ENCODE peak calls at places on chromosomes 1 and 21, in six cellular contexts. One of them, this sample, is unnamed.

GRCh38 chr1:1345384-1345783 is 3.8 kb downstream of the DVL1 start:
- DNase-seq in ovary: no peak
- DNase-seq in H9: no peak
- DNase-seq in Panc1: no peak
- DNase-seq in cardiac fibroblast: no peak
- DNase-seq in neural crest cell: no peak
- DNase-seq in this sample: no peak

GRCh38 chr1:103527331-103527730 is 1.8 kb downstream of the RNPC3 start:
- DNase-seq in ovary: no peak
- DNase-seq in H9: no peak
- DNase-seq in Panc1: no peak
- DNase-seq in cardiac fibroblast: no peak
- DNase-seq in neural crest cell: no peak
- DNase-seq in this sample: no peak

GRCh38 chr1:48291421-48291820 is 68.9 kb downstream of the SLC5A9 start:
- DNase-seq in ovary: no peak
- DNase-seq in H9: peak
- DNase-seq in Panc1: no peak
- DNase-seq in cardiac fibroblast: no peak
- DNase-seq in neural crest cell: no peak
- DNase-seq in this sample: no peak

GRCh38 chr1:29410476-29410875 is 174.2 kb downstream of the PTPRU start:
- DNase-seq in ovary: no peak
- DNase-seq in H9: no peak
- DNase-seq in Panc1: no peak
- DNase-seq in cardiac fibroblast: no peak
- DNase-seq in neural crest cell: no peak
- DNase-seq in this sample: no peak

GRCh38 chr1:24191860-24192259 is 4.8 kb upstream of the IFNLR1 start:
- DNase-seq in ovary: no peak
- DNase-seq in H9: no peak
- DNase-seq in Panc1: peak
- DNase-seq in cardiac fibroblast: peak
- DNase-seq in neural crest cell: no peak
- DNase-seq in this sample: peak

GRCh38 chr1:21854090-21854750 is 42.2 kb downstream of the LDLRAD2 start:
- DNase-seq in ovary: no peak
- DNase-seq in H9: no peak
- DNase-seq in Panc1: no peak
- DNase-seq in cardiac fibroblast: no peak
- DNase-seq in neural crest cell: no peak
- DNase-seq in this sample: no peak

GRCh38 chr1:236395780-236396664 is 1.9 kb downstream of the EDARADD start:
- DNase-seq in ovary: no peak
- DNase-seq in H9: peak
- DNase-seq in Panc1: no peak
- DNase-seq in cardiac fibroblast: no peak
- DNase-seq in neural crest cell: peak
- DNase-seq in this sample: no peak

GRCh38 chr1:81703736-81704463 is 96.8 kb upstream of the ADGRL2 start:
- DNase-seq in ovary: no peak
- DNase-seq in H9: no peak
- DNase-seq in Panc1: no peak
- DNase-seq in cardiac fibroblast: peak
- DNase-seq in neural crest cell: no peak
- DNase-seq in this sample: no peak

GRCh38 chr1:25033828-25034451 is 103.9 kb upstream of the RUNX3 start:
- DNase-seq in ovary: no peak
- DNase-seq in H9: no peak
- DNase-seq in Panc1: no peak
- DNase-seq in cardiac fibroblast: no peak
- DNase-seq in neural crest cell: no peak
- DNase-seq in this sample: no peak

GRCh38 chr1:87362834-87363426 is 34.2 kb downstream of the LMO4 start:
- DNase-seq in ovary: no peak
- DNase-seq in H9: no peak
- DNase-seq in Panc1: no peak
- DNase-seq in cardiac fibroblast: no peak
- DNase-seq in neural crest cell: no peak
- DNase-seq in this sample: no peak

GRCh38 chr1:9652379-9653194 is 1.1 kb downstream of the PIK3CD start:
- DNase-seq in ovary: no peak
- DNase-seq in H9: no peak
- DNase-seq in Panc1: no peak
- DNase-seq in cardiac fibroblast: peak
- DNase-seq in neural crest cell: no peak
- DNase-seq in this sample: no peak

GRCh38 chr1:167949770-167950169 is 12.9 kb upstream of the MPC2 start:
- DNase-seq in ovary: no peak
- DNase-seq in H9: no peak
- DNase-seq in Panc1: no peak
- DNase-seq in cardiac fibroblast: no peak
- DNase-seq in neural crest cell: no peak
- DNase-seq in this sample: no peak

GRCh38 chr21:44723177-44724131 is 12.1 kb upstream of the TSPEAR start:
- DNase-seq in ovary: no peak
- DNase-seq in H9: peak
- DNase-seq in Panc1: no peak
- DNase-seq in cardiac fibroblast: no peak
- DNase-seq in neural crest cell: no peak
- DNase-seq in this sample: no peak

GRCh38 chr1:118158918-118159317 is 26.1 kb downstream of the SPAG17 start:
- DNase-seq in ovary: no peak
- DNase-seq in H9: no peak
- DNase-seq in Panc1: no peak
- DNase-seq in cardiac fibroblast: peak
- DNase-seq in neural crest cell: no peak
- DNase-seq in this sample: peak

GRCh38 chr1:242129103-242129502 is 130.2 kb upstream of the MAP1LC3C start:
- DNase-seq in ovary: no peak
- DNase-seq in H9: no peak
- DNase-seq in Panc1: no peak
- DNase-seq in cardiac fibroblast: no peak
- DNase-seq in neural crest cell: no peak
- DNase-seq in this sample: peak

GRCh38 chr1:46181343-46182260 is 5.3 kb upstream of the P3R3URF start:
- DNase-seq in ovary: no peak
- DNase-seq in H9: no peak
- DNase-seq in Panc1: no peak
- DNase-seq in cardiac fibroblast: peak
- DNase-seq in neural crest cell: no peak
- DNase-seq in this sample: peak

GRCh38 chr1:216580538-216581057 is 142.6 kb downstream of the ESRRG start:
- DNase-seq in ovary: no peak
- DNase-seq in H9: no peak
- DNase-seq in Panc1: no peak
- DNase-seq in cardiac fibroblast: no peak
- DNase-seq in neural crest cell: no peak
- DNase-seq in this sample: no peak

GRCh38 chr1:8162168-8162567 is 136.1 kb upstream of the ERRFI1 start:
- DNase-seq in ovary: no peak
- DNase-seq in H9: no peak
- DNase-seq in Panc1: no peak
- DNase-seq in cardiac fibroblast: no peak
- DNase-seq in neural crest cell: no peak
- DNase-seq in this sample: no peak

GRCh38 chr1:224173523-224173922 is 9.5 kb upstream of the DEGS1 start:
- DNase-seq in ovary: no peak
- DNase-seq in H9: no peak
- DNase-seq in Panc1: no peak
- DNase-seq in cardiac fibroblast: no peak
- DNase-seq in neural crest cell: no peak
- DNase-seq in this sample: no peak

GRCh38 chr1:224172229-224172628 is 10.8 kb upstream of the DEGS1 start:
- DNase-seq in ovary: no peak
- DNase-seq in H9: no peak
- DNase-seq in Panc1: no peak
- DNase-seq in cardiac fibroblast: no peak
- DNase-seq in neural crest cell: no peak
- DNase-seq in this sample: no peak

GRCh38 chr1:224169876-224170275 is 13.2 kb upstream of the DEGS1 start:
- DNase-seq in ovary: no peak
- DNase-seq in H9: no peak
- DNase-seq in Panc1: no peak
- DNase-seq in cardiac fibroblast: no peak
- DNase-seq in neural crest cell: no peak
- DNase-seq in this sample: no peak

GRCh38 chr1:224168859-224169380 is 14.1 kb upstream of the DEGS1 start:
- DNase-seq in ovary: no peak
- DNase-seq in H9: no peak
- DNase-seq in Panc1: no peak
- DNase-seq in cardiac fibroblast: peak
- DNase-seq in neural crest cell: no peak
- DNase-seq in this sample: peak

GRCh38 chr1:224170748-224171478 is 12.1 kb upstream of the DEGS1 start:
- DNase-seq in ovary: no peak
- DNase-seq in H9: peak
- DNase-seq in Panc1: no peak
- DNase-seq in cardiac fibroblast: peak
- DNase-seq in neural crest cell: no peak
- DNase-seq in this sample: peak
- TF ChIP-seq CTCF in ovary: no peak
- TF ChIP-seq CTCF in H9: peak
- TF ChIP-seq CTCF in Panc1: no peak
- TF ChIP-seq CTCF in cardiac fibroblast: peak
- TF ChIP-seq CTCF in neural crest cell: peak
- TF ChIP-seq CTCF in this sample: peak

GRCh38 chr1:223815865-223816264 is 29.9 kb downstream of the TP53BP2 start:
- DNase-seq in ovary: no peak
- DNase-seq in H9: no peak
- DNase-seq in Panc1: peak
- DNase-seq in cardiac fibroblast: no peak
- DNase-seq in neural crest cell: no peak
- DNase-seq in this sample: no peak

GRCh38 chr1:223810586-223810985 is 35.2 kb downstream of the TP53BP2 start:
- DNase-seq in ovary: no peak
- DNase-seq in H9: no peak
- DNase-seq in Panc1: peak
- DNase-seq in cardiac fibroblast: no peak
- DNase-seq in neural crest cell: no peak
- DNase-seq in this sample: no peak

GRCh38 chr1:223815020-223815853 is 30.5 kb downstream of the TP53BP2 start:
- DNase-seq in ovary: no peak
- DNase-seq in H9: no peak
- DNase-seq in Panc1: no peak
- DNase-seq in cardiac fibroblast: no peak
- DNase-seq in neural crest cell: no peak
- DNase-seq in this sample: no peak

GRCh38 chr1:223813645-223814044 is 32.1 kb downstream of the TP53BP2 start:
- DNase-seq in ovary: no peak
- DNase-seq in H9: no peak
- DNase-seq in Panc1: no peak
- DNase-seq in cardiac fibroblast: no peak
- DNase-seq in neural crest cell: no peak
- DNase-seq in this sample: no peak

GRCh38 chr1:223811634-223812101 is 34.1 kb downstream of the TP53BP2 start:
- DNase-seq in ovary: no peak
- DNase-seq in H9: no peak
- DNase-seq in Panc1: peak
- DNase-seq in cardiac fibroblast: peak
- DNase-seq in neural crest cell: no peak
- DNase-seq in this sample: peak
- TF ChIP-seq CTCF in ovary: peak
- TF ChIP-seq CTCF in H9: peak
- TF ChIP-seq CTCF in Panc1: peak
- TF ChIP-seq CTCF in cardiac fibroblast: peak
- TF ChIP-seq CTCF in neural crest cell: peak
- TF ChIP-seq CTCF in this sample: peak

GRCh38 chr1:177338376-177338775 is 167.6 kb downstream of the BRINP2 start:
- DNase-seq in ovary: no peak
- DNase-seq in H9: no peak
- DNase-seq in Panc1: no peak
- DNase-seq in cardiac fibroblast: no peak
- DNase-seq in neural crest cell: no peak
- DNase-seq in this sample: no peak

GRCh38 chr1:177334856-177335255 is 164.1 kb downstream of the BRINP2 start:
- DNase-seq in ovary: no peak
- DNase-seq in H9: no peak
- DNase-seq in Panc1: no peak
- DNase-seq in cardiac fibroblast: no peak
- DNase-seq in neural crest cell: no peak
- DNase-seq in this sample: no peak

GRCh38 chr1:177329871-177330270 is 159.1 kb downstream of the BRINP2 start:
- DNase-seq in ovary: no peak
- DNase-seq in H9: no peak
- DNase-seq in Panc1: no peak
- DNase-seq in cardiac fibroblast: no peak
- DNase-seq in neural crest cell: no peak
- DNase-seq in this sample: no peak

GRCh38 chr1:177334276-177334675 is 163.5 kb downstream of the BRINP2 start:
- DNase-seq in ovary: no peak
- DNase-seq in H9: no peak
- DNase-seq in Panc1: no peak
- DNase-seq in cardiac fibroblast: no peak
- DNase-seq in neural crest cell: no peak
- DNase-seq in this sample: no peak
- TF ChIP-seq CTCF in ovary: no peak
- TF ChIP-seq CTCF in H9: no peak
- TF ChIP-seq CTCF in Panc1: no peak
- TF ChIP-seq CTCF in cardiac fibroblast: peak
- TF ChIP-seq CTCF in neural crest cell: peak
- TF ChIP-seq CTCF in this sample: no peak

GRCh38 chr1:38137164-38137563 is 90.6 kb upstream of the POU3F1 start:
- DNase-seq in ovary: no peak
- DNase-seq in H9: no peak
- DNase-seq in Panc1: no peak
- DNase-seq in cardiac fibroblast: no peak
- DNase-seq in neural crest cell: no peak
- DNase-seq in this sample: no peak

GRCh38 chr1:38141483-38141882 is 94.9 kb upstream of the POU3F1 start:
- DNase-seq in ovary: no peak
- DNase-seq in H9: peak
- DNase-seq in Panc1: no peak
- DNase-seq in cardiac fibroblast: no peak
- DNase-seq in neural crest cell: no peak
- DNase-seq in this sample: no peak

GRCh38 chr1:38135621-38136414 is 89.2 kb upstream of the POU3F1 start:
- DNase-seq in ovary: no peak
- DNase-seq in H9: no peak
- DNase-seq in Panc1: no peak
- DNase-seq in cardiac fibroblast: no peak
- DNase-seq in neural crest cell: no peak
- DNase-seq in this sample: no peak

GRCh38 chr1:38140025-38140487 is 93.5 kb upstream of the POU3F1 start:
- DNase-seq in ovary: no peak
- DNase-seq in H9: peak
- DNase-seq in Panc1: no peak
- DNase-seq in cardiac fibroblast: no peak
- DNase-seq in neural crest cell: no peak
- DNase-seq in this sample: no peak

GRCh38 chr1:38138498-38139233 is 92.1 kb upstream of the POU3F1 start:
- DNase-seq in ovary: peak
- DNase-seq in H9: no peak
- DNase-seq in Panc1: peak
- DNase-seq in cardiac fibroblast: peak
- DNase-seq in neural crest cell: no peak
- DNase-seq in this sample: peak
- TF ChIP-seq CTCF in ovary: no peak
- TF ChIP-seq CTCF in H9: no peak
- TF ChIP-seq CTCF in Panc1: no peak
- TF ChIP-seq CTCF in cardiac fibroblast: peak
- TF ChIP-seq CTCF in neural crest cell: no peak
- TF ChIP-seq CTCF in this sample: peak